ENCODE peak calls at places on chromosomes 4 and X, in six cellular contexts. C is H1, H is GM23248, Q is mesendoderm, D is mammary epithelial cell, J is Karpas-422. B is an unnamed sample. For H3K4me1, the result is how much of the 10 kb centered on the place peaks cover.

GRCh38 chr4:105133976-105134375 is 12.7 kb upstream of the TET2 start:
- DNase-seq in Q (no peak), J (no peak), D (no peak), H (no peak), C (no peak), B (no peak)

GRCh38 chr4:2930821-2931764 is 32.1 kb downstream of the NOP14 start:
- DNase-seq in C (peak), H (no peak), D (no peak), Q (no peak), J (no peak), B (no peak)

GRCh38 chr4:113623274-113623894 is 138.2 kb downstream of the CAMK2D start:
- DNase-seq in J (peak), C (no peak), Q (no peak), D (no peak), H (peak), B (no peak)

GRCh38 chr4:164350086-164350485 is 403.8 kb upstream of the SMIM31 start:
- DNase-seq in H (no peak), Q (no peak), C (no peak), J (no peak), D (peak), B (no peak)

GRCh38 chrX:118530537-118530936 is 34.9 kb downstream of the DOCK11 start:
- DNase-seq in H (peak), C (no peak), J (peak), D (no peak), Q (no peak), B (no peak)

GRCh38 chrX:50622751-50623150 is 152.1 kb upstream of the DGKK start:
- DNase-seq in H (no peak), C (no peak), Q (no peak), D (no peak), J (no peak), B (no peak)

GRCh38 chrX:108165349-108166111 is 74.0 kb downstream of the ATG4A start:
- DNase-seq in Q (peak), H (peak), J (peak), C (peak), D (peak), B (no peak)

GRCh38 chr4:154491731-154492249 is at the start of gene DCHS2:
- DNase-seq in D (peak), C (peak), Q (peak), J (no peak), H (peak), B (no peak)

GRCh38 chr4:183444953-183445543 is 612 bp downstream of the CDKN2AIP start:
- DNase-seq in H (peak), D (no peak), Q (peak), C (no peak), J (peak), B (peak)

GRCh38 chr4:56055027-56055976 is 106.6 kb downstream of the CEP135 start:
- DNase-seq in C (no peak), D (no peak), J (no peak), Q (peak), H (no peak), B (no peak)

GRCh38 chr4:144734522-144734921 is 88.6 kb downstream of the HHIP start:
- DNase-seq in Q (peak), C (no peak), J (no peak), D (peak), H (peak), B (no peak)

GRCh38 chr4:152591361-152591760 is 55.5 kb upstream of the FBXW7 start:
- DNase-seq in C (peak), D (peak), Q (peak), J (no peak), H (peak), B (no peak)

GRCh38 chrX:41923925-41924693 is 755 bp upstream of the CASK start:
- DNase-seq in J (no peak), Q (peak), C (no peak), H (peak), D (peak), B (peak)

GRCh38 chr4:71270901-71271300 is 67.9 kb upstream of the SLC4A4 start:
- DNase-seq in C (peak), J (peak), Q (peak), D (no peak), H (peak), B (peak)

GRCh38 chr4:54661686-54662085 is 3.9 kb downstream of the KIT start:
- DNase-seq in C (no peak), J (no peak), H (peak), Q (no peak), D (peak), B (no peak)

GRCh38 chrX:14073561-14073960 is 43.9 kb upstream of the GEMIN8 start:
- DNase-seq in C (no peak), D (no peak), H (peak), J (no peak), Q (no peak), B (no peak)

GRCh38 chr4:23332266-23332665 is 557.6 kb downstream of the PPARGC1A start:
- DNase-seq in D (no peak), Q (no peak), J (no peak), H (no peak), C (no peak), B (no peak)

GRCh38 chr4:23337292-23337691 is 552.6 kb downstream of the PPARGC1A start:
- DNase-seq in C (no peak), D (no peak), H (no peak), J (peak), Q (peak), B (peak)

GRCh38 chr4:23333946-23334878 is 555.6 kb downstream of the PPARGC1A start:
- DNase-seq in C (no peak), H (peak), J (peak), D (peak), Q (peak), B (peak)

DNA sequence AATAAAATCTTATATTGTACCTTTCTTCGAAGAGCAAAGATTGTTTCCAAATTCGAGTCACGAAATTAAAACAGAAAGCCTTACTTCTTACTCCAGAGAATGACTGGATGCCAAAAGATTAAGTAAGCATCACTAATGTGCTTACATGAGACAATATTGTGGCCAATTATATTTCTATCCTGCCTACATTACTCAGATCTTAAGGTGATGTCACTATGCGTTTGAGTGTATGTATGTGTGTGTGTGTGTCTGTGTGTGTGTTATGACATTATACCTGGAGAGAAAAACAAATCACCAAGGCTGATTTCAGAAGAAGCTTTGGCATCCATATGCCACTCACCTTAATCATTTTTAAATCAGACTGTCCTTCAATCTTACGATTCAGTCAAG is 556.3 kb downstream of the PPARGC1A start:
- DNase-seq in J (no peak), D (no peak), C (no peak), H (no peak), Q (no peak), B (no peak)
- H3K4me1 ChIP-seq in J (half or more), D (under half), C (under half), H (under half), Q (under half), B (half or more)

DNA sequence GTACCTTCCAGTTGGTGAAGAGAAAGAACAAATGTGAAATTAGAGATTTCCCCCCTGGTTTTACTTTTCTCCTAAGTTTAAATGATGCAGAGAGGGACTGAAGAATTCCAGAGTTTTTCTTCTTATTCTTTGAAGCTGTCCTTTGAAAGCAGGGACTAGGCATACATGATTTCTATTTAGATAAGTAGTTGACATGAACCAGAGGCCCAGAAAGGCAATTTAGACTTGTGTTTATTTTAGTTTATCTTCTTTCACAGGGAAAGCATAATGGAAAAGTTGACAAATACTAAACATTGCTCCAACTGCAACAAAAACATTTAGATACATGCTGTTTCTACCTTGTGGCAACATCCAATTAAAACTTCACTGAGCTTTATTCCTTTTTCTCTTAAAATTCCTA is 32.0 kb downstream of the PTPN13 start:
- DNase-seq in C (no peak), H (no peak), D (no peak), Q (no peak), J (no peak), B (no peak)
- H3K4me3 ChIP-seq in C (no peak), H (no peak), D (no peak), Q (no peak), J (no peak), B (no peak)

GRCh38 chr4:87420431-87420830 is 1.9 kb upstream of the NUDT9 start:
- DNase-seq in H (no peak), J (no peak), Q (no peak), D (no peak), C (no peak), B (no peak)
- H3K4me2 ChIP-seq in H (no peak), J (no peak), Q (no peak), D (no peak), C (no peak), B (no peak)

DNA sequence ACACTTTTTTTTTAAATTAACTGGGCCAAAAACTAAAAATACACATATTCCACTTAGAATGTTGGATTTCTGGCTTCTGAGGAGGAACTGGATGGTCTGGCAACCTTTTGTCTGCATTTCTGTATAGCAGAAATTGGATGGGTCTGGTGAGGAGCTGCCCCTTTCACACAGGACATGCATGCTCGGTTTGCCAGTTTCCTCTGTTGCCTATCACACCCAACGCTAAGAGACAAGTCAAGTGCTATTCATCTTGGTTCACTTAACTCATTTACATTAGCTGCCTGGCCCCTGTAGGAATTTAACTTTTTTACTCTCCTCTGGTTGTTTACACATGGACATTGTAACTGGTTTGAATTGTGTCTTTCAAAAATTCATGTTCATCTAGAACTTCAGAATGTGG is 195.7 kb downstream of the PACRGL start:
- DNase-seq in Q (no peak), J (no peak), H (no peak), D (no peak), C (no peak), B (no peak)
- H3K4me1 ChIP-seq in Q (under half), J (under half), H (under half), D (under half), C (under half), B (under half)

DNA sequence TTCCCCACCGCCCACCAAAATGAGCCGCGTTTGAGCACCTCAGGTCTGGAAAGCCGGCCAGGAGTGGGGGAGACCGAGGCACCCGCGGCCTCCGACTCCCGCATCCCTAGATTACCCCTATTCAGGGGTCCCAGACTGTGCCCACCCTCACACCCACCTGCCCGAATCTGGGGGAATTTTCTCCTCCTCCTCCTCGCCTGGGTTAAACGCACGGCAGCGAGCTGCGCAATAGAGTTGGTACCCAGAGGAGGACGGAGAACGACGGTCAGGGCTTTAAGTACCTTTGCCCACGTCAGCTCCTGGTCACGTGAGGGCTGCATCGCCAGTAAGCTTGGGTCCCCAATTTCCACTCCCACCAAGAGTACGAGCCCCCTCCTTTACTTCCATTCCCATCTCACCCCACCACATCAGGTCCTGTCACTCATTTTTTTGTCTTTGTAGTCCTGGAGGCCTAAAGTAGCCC is at the start of gene ARMCX2:
- DNase-seq in C (peak), J (no peak), H (peak), Q (peak), D (no peak), B (no peak)
- H3K4me3 ChIP-seq in C (peak), J (no peak), H (peak), Q (peak), D (peak), B (no peak)